ENCODE peak calls at places on chromosomes 2 and 18, in ten cellular contexts. W is endothelial cell; K is stimulated activated naive CD8-positive, alpha-beta T cell treated with anti-CD3 and anti-CD28 coated beads, Interleukin-15, Interleukin-2, amounts not matched to agents 100 U/mL and 50 U/mL, for 24 hours; H is ELF-1; A is trophoblast cell; Z is NCI-H524 treated with DMSO at 0.1 percent for 48 hours; G is epithelial cell of esophagus; S is neural progenitor cell; T is NCI-H2081; V is stimulated activated CD8-positive, alpha-beta memory T cell treated with anti-CD3 and anti-CD28 coated beads, Interleukin-15, amount 100 ng/mL, for 4 hours. N is an unnamed sample.

GRCh38 chr2:26587966-26588365 is 53.2 kb downstream of the CIB4 start:
- DNase-seq in Z (no peak), G (no peak), T (peak), H (no peak), V (no peak), K (no peak), S (no peak), A (no peak), W (no peak), N (no peak)

GRCh38 chr2:202479090-202479489 is 103.0 kb downstream of the BMPR2 start:
- DNase-seq in V (no peak), Z (no peak), G (no peak), W (no peak), A (no peak), T (no peak), K (no peak), S (no peak), H (no peak), N (no peak)

GRCh38 chr18:48718251-48718959 is 179.6 kb downstream of the CTIF start:
- DNase-seq in V (no peak), W (no peak), S (no peak), T (no peak), G (no peak), A (no peak), H (no peak), Z (no peak), K (no peak), N (no peak)

GRCh38 chr18:67551146-67551545 is 34.6 kb upstream of the DSEL start:
- DNase-seq in A (no peak), W (no peak), V (no peak), K (no peak), S (peak), T (no peak), G (no peak), H (no peak), Z (no peak), N (no peak)

GRCh38 chr2:108968619-108969018 is 20.4 kb downstream of the EDAR start:
- DNase-seq in Z (no peak), T (no peak), G (peak), A (no peak), V (no peak), S (no peak), H (no peak), K (no peak), W (no peak), N (peak)

GRCh38 chr2:25690058-25690457 is 16.7 kb upstream of the DTNB start:
- DNase-seq in V (no peak), W (no peak), H (no peak), S (no peak), A (no peak), K (no peak), G (no peak), T (no peak), Z (no peak), N (no peak)

GRCh38 chr2:46818141-46818552 is 97.5 kb downstream of the MCFD2 start:
- DNase-seq in A (no peak), H (no peak), S (no peak), K (no peak), W (no peak), G (no peak), T (no peak), Z (no peak), V (no peak), N (no peak)

GRCh38 chr18:45916302-45916701 is 50.8 kb downstream of the EPG5 start:
- DNase-seq in S (peak), H (no peak), K (no peak), V (no peak), T (no peak), W (no peak), Z (no peak), A (no peak), G (no peak), N (no peak)

GRCh38 chr2:101348851-101349250 is 38.5 kb downstream of the CREG2 start:
- DNase-seq in A (no peak), W (no peak), H (no peak), Z (no peak), T (no peak), S (no peak), V (no peak), G (no peak), K (no peak), N (no peak)

GRCh38 chr2:50018938-50019337 is 864.6 kb upstream of the FSHR start:
- DNase-seq in S (no peak), Z (no peak), K (no peak), W (no peak), G (peak), A (no peak), T (no peak), H (no peak), V (no peak), N (no peak)

GRCh38 chr2:46923011-46923669 is 7.5 kb upstream of the MCFD2 start:
- DNase-seq in Z (no peak), G (peak), W (no peak), S (no peak), A (no peak), T (no peak), V (no peak), H (no peak), K (no peak), N (no peak)

GRCh38 chr2:180472133-180472532 is 465.0 kb upstream of the CWC22 start:
- DNase-seq in T (no peak), G (no peak), V (no peak), W (no peak), S (no peak), A (no peak), Z (no peak), K (no peak), H (no peak), N (no peak)

GRCh38 chr2:146135245-146135644 is 1615.3 kb upstream of the ZEB2 start:
- DNase-seq in K (no peak), S (no peak), W (no peak), V (no peak), Z (no peak), H (peak), G (peak), T (no peak), A (no peak), N (no peak)

GRCh38 chr2:172299741-172300140 is 127.6 kb upstream of the ITGA6 start:
- DNase-seq in Z (no peak), G (peak), V (no peak), A (no peak), H (no peak), S (no peak), K (no peak), T (peak), W (no peak), N (no peak)

GRCh38 chr2:5409925-5410360 is 282.2 kb upstream of the SOX11 start:
- DNase-seq in G (no peak), V (no peak), W (peak), H (peak), Z (peak), T (peak), K (no peak), S (peak), A (no peak), N (no peak)

GRCh38 chr2:62382122-62382521 is 123.9 kb downstream of the TMEM17 start:
- DNase-seq in A (peak), W (no peak), H (peak), K (no peak), S (no peak), V (no peak), T (no peak), Z (no peak), G (no peak), N (peak)

GRCh38 chr2:141517180-141517851 is 613.5 kb downstream of the LRP1B start:
- DNase-seq in V (no peak), S (no peak), G (no peak), A (peak), Z (no peak), W (no peak), H (peak), K (no peak), T (no peak), N (no peak)

GRCh38 chr18:11785444-11786055 is 65.7 kb upstream of the CHMP1B start:
- DNase-seq in Z (no peak), W (no peak), V (no peak), A (no peak), H (no peak), G (no peak), T (no peak), K (no peak), S (peak), N (no peak)

GRCh38 chr2:98467082-98467536 is 22.5 kb downstream of the INPP4A start:
- DNase-seq in Z (no peak), G (no peak), V (no peak), A (no peak), W (no peak), H (no peak), T (no peak), K (peak), S (no peak), N (no peak)

GRCh38 chr2:54143780-54144179 is 28.4 kb downstream of the ACYP2 start:
- DNase-seq in W (no peak), K (no peak), T (no peak), G (no peak), S (no peak), V (no peak), A (no peak), Z (no peak), H (no peak), N (no peak)

GRCh38 chr18:5987217-5987616 is 91.9 kb upstream of the TMEM200C start:
- DNase-seq in G (no peak), W (no peak), H (no peak), K (no peak), A (no peak), S (no peak), T (no peak), V (no peak), Z (no peak), N (no peak)

GRCh38 chr2:128449226-128450061 is 130.8 kb upstream of the HS6ST1 start:
- DNase-seq in V (no peak), K (no peak), W (no peak), H (peak), Z (no peak), A (no peak), T (no peak), G (no peak), S (peak), N (no peak)

GRCh38 chr2:110675679-110676078 is 2.2 kb downstream of the BUB1 start:
- DNase-seq in Z (no peak), G (no peak), K (no peak), T (no peak), V (no peak), H (no peak), W (no peak), S (no peak), A (no peak), N (peak)

GRCh38 chr2:234974501-234975385 is 22.9 kb downstream of the SH3BP4 start:
- DNase-seq in T (no peak), K (no peak), W (no peak), H (peak), V (no peak), Z (no peak), G (no peak), S (peak), A (no peak), N (no peak)

GRCh38 chr2:160835166-160835565 is 325.1 kb upstream of the TANK start:
- DNase-seq in H (no peak), Z (no peak), K (no peak), S (no peak), T (no peak), G (no peak), W (no peak), V (no peak), A (no peak), N (no peak)

GRCh38 chr2:237456200-237456731 is 30.8 kb upstream of the MLPH start:
- DNase-seq in W (no peak), Z (peak), G (no peak), T (no peak), K (no peak), S (no peak), V (no peak), H (no peak), A (no peak), N (no peak)

GRCh38 chr2:223860809-223861738 is 23.7 kb upstream of the AP1S3 start:
- DNase-seq in G (peak), H (no peak), S (no peak), V (no peak), A (peak), K (no peak), Z (no peak), W (no peak), T (no peak), N (no peak)

GRCh38 chr18:1522249-1522615 is 617.6 kb downstream of the ADCYAP1 start:
- DNase-seq in K (no peak), W (no peak), S (no peak), A (no peak), Z (no peak), G (no peak), V (no peak), T (no peak), H (peak), N (no peak)

GRCh38 chr2:158380786-158381185 is 75.8 kb downstream of the CCDC148 start:
- DNase-seq in W (no peak), A (no peak), Z (no peak), G (no peak), V (no peak), H (no peak), S (no peak), K (no peak), T (no peak), N (no peak)

GRCh38 chr2:16113568-16114549 is 173.5 kb downstream of the MYCN start:
- DNase-seq in V (no peak), G (no peak), T (no peak), S (no peak), K (no peak), H (no peak), Z (no peak), W (no peak), A (no peak), N (no peak)

GRCh38 chr2:53593891-53594585 is 173.6 kb upstream of the CHAC2 start:
- DNase-seq in V (no peak), W (no peak), S (no peak), T (no peak), A (no peak), H (no peak), Z (no peak), K (no peak), G (peak), N (no peak)

GRCh38 chr18:44093253-44093652 is 587.4 kb upstream of the SETBP1 start:
- DNase-seq in V (no peak), H (no peak), T (no peak), Z (no peak), W (no peak), A (no peak), K (no peak), S (no peak), G (no peak), N (no peak)

GRCh38 chr18:475202-475624 is 25.3 kb downstream of the COLEC12 start:
- DNase-seq in G (no peak), S (no peak), T (no peak), K (no peak), A (no peak), Z (no peak), V (no peak), H (peak), W (peak), N (no peak)

GRCh38 chr2:199704358-199705238 is 146.4 kb downstream of the FTCDNL1 start:
- DNase-seq in A (no peak), H (peak), K (no peak), V (no peak), Z (no peak), T (peak), G (peak), S (peak), W (peak), N (peak)

GRCh38 chr2:110768591-110768990 is 36.2 kb downstream of the ACOXL start:
- DNase-seq in H (peak), K (no peak), A (no peak), S (peak), G (no peak), W (no peak), T (peak), Z (no peak), V (no peak), N (no peak)

GRCh38 chr2:47034973-47035609 is 119.5 kb upstream of the MCFD2 start:
- DNase-seq in G (no peak), S (peak), W (no peak), V (no peak), Z (no peak), A (peak), H (peak), K (peak), T (no peak), N (peak)